ENCODE peak calls at places on chromosomes 11 and 22, in ten cellular contexts. N is uterus; E is PC-3; A is GM23248; O is astrocyte of the cerebellum; V is thoracic aorta; S is naive thymus-derived CD4-positive, alpha-beta T cell; D is sigmoid colon; H is astrocyte of the spinal cord; Z is SK-N-SH. P is an unnamed sample.

GRCh38 chr11:36278531-36279245 is 10.5 kb downstream of the COMMD9 start:
- DNase-seq in H (peak), S (no peak), Z (no peak), E (no peak), A (no peak), N (no peak), D (no peak), V (no peak), O (no peak), P (no peak)

GRCh38 chr22:30169002-30169401 is 77.6 kb downstream of the LIF start:
- DNase-seq in Z (no peak), S (peak), O (no peak), E (no peak), N (no peak), D (no peak), H (no peak), V (no peak), A (no peak), P (no peak)

GRCh38 chr11:45098929-45099328 is 47.5 kb upstream of the PRDM11 start:
- DNase-seq in V (no peak), A (no peak), D (no peak), E (no peak), O (no peak), Z (peak), S (no peak), H (no peak), N (no peak), P (no peak)

GRCh38 chr11:130213979-130214281 is 54.3 kb downstream of the ST14 start:
- DNase-seq in V (no peak), D (no peak), A (no peak), S (no peak), H (no peak), E (no peak), O (no peak), Z (no peak), N (no peak), P (no peak)

GRCh38 chr11:89205378-89205777 is 27.7 kb downstream of the TYR start:
- DNase-seq in Z (no peak), H (no peak), S (no peak), D (no peak), V (no peak), E (peak), N (no peak), O (no peak), A (no peak), P (no peak)

GRCh38 chr11:119322360-119322739 is 5.4 kb upstream of the MCAM start:
- DNase-seq in D (no peak), S (no peak), E (peak), V (no peak), N (peak), Z (no peak), A (no peak), H (no peak), O (no peak), P (no peak)

GRCh38 chr11:123314972-123315371 is 115.1 kb upstream of the GRAMD1B start:
- DNase-seq in Z (no peak), O (no peak), D (no peak), H (no peak), A (no peak), S (no peak), E (no peak), V (no peak), N (no peak), P (no peak)

GRCh38 chr11:13247606-13248320 is 29.8 kb upstream of the BMAL1 start:
- DNase-seq in N (no peak), A (no peak), S (no peak), E (no peak), V (no peak), O (no peak), Z (no peak), H (no peak), D (no peak), P (no peak)

GRCh38 chr11:65906602-65907001 is 6.4 kb upstream of the FOSL1 start:
- DNase-seq in S (no peak), H (no peak), V (no peak), N (no peak), O (no peak), D (no peak), A (peak), Z (no peak), E (peak), P (no peak)

GRCh38 chr22:49992921-49993648 is 19.5 kb downstream of the IL17REL start:
- DNase-seq in Z (peak), E (peak), H (peak), S (no peak), A (peak), D (peak), V (peak), O (no peak), N (no peak), P (no peak)

GRCh38 chr22:23904855-23905254 is 10.7 kb downstream of the MIF start:
- DNase-seq in Z (no peak), A (no peak), N (no peak), S (no peak), V (no peak), E (no peak), H (no peak), O (no peak), D (no peak), P (no peak)

GRCh38 chr11:28822596-28822995 is 714.4 kb downstream of the METTL15 start:
- DNase-seq in A (no peak), H (no peak), E (peak), O (no peak), Z (no peak), V (no peak), D (no peak), N (no peak), S (no peak), P (no peak)

GRCh38 chr11:7600205-7600775 is 73.0 kb downstream of the CYB5R2 start:
- DNase-seq in O (no peak), H (no peak), E (peak), A (peak), N (no peak), Z (no peak), V (no peak), S (no peak), D (peak), P (peak)

GRCh38 chr11:92225563-92226308 is 1.1 kb downstream of the FAT3 start:
- DNase-seq in A (peak), H (peak), S (no peak), O (no peak), E (no peak), V (no peak), N (no peak), Z (peak), D (peak), P (no peak)

GRCh38 chr22:27485842-27486241 is 315.7 kb downstream of the MN1 start:
- DNase-seq in H (no peak), A (no peak), O (no peak), V (no peak), E (no peak), D (no peak), N (no peak), S (no peak), Z (no peak), P (no peak)

GRCh38 chr11:14094481-14095037 is 132.0 kb downstream of the SPON1 start:
- DNase-seq in S (no peak), Z (no peak), O (no peak), E (no peak), V (no peak), N (no peak), H (no peak), A (peak), D (no peak), P (no peak)

GRCh38 chr11:74220376-74220775 is 49.3 kb downstream of the PPME1 start:
- DNase-seq in N (no peak), V (no peak), S (no peak), E (no peak), D (no peak), Z (peak), H (no peak), A (peak), O (no peak), P (no peak)

GRCh38 chr22:50314455-50315288 is 7.2 kb upstream of the PLXNB2 start:
- DNase-seq in V (no peak), O (no peak), N (no peak), D (no peak), H (no peak), E (no peak), A (no peak), Z (peak), S (peak), P (no peak)

GRCh38 chr11:45930951-45931563 is 8.6 kb downstream of the LARGE2 start:
- DNase-seq in A (no peak), E (no peak), H (no peak), D (no peak), O (no peak), V (no peak), Z (no peak), S (no peak), N (no peak), P (no peak)

GRCh38 chr22:20979243-20979809 is 2.8 kb upstream of the LZTR1 start:
- DNase-seq in S (peak), V (no peak), N (peak), D (peak), A (peak), O (no peak), H (peak), Z (peak), E (no peak), P (peak)

GRCh38 chr11:47716692-47717091 is 1.5 kb upstream of the AGBL2 start:
- DNase-seq in Z (no peak), S (no peak), E (no peak), H (no peak), A (no peak), O (no peak), V (no peak), D (no peak), N (no peak), P (no peak)

GRCh38 chr11:40166892-40167291 is 1292.6 kb downstream of the LRRC4C start:
- DNase-seq in Z (no peak), N (no peak), S (no peak), O (no peak), D (no peak), V (no peak), E (peak), H (no peak), A (peak), P (no peak)

GRCh38 chr11:122108192-122108799 is 7.7 kb downstream of the BLID start:
- DNase-seq in A (no peak), E (peak), N (peak), O (no peak), H (peak), Z (no peak), D (no peak), V (no peak), S (no peak), P (no peak)

GRCh38 chr11:59879534-59879933 is 952 bp downstream of the OOSP3 start:
- DNase-seq in V (no peak), H (no peak), O (no peak), S (no peak), E (no peak), N (no peak), Z (no peak), A (no peak), D (no peak), P (no peak)

GRCh38 chr22:38286915-38287669 is 14.3 kb upstream of the TMEM184B start:
- DNase-seq in O (no peak), Z (no peak), V (no peak), D (no peak), S (no peak), E (no peak), A (no peak), H (no peak), N (no peak), P (no peak)

GRCh38 chr22:38291201-38291777 is 18.5 kb upstream of the TMEM184B start:
- DNase-seq in V (no peak), D (no peak), O (no peak), H (no peak), S (no peak), E (no peak), Z (no peak), N (no peak), A (no peak), P (no peak)

GRCh38 chr22:38290347-38290746 is 17.5 kb upstream of the TMEM184B start:
- DNase-seq in V (no peak), O (no peak), E (no peak), H (no peak), S (no peak), Z (no peak), D (no peak), A (no peak), N (no peak), P (no peak)

GRCh38 chr22:38292694-38293093 is 19.9 kb upstream of the TMEM184B start:
- DNase-seq in A (no peak), D (no peak), N (no peak), V (no peak), S (no peak), Z (no peak), H (no peak), O (no peak), E (no peak), P (no peak)

DNA sequence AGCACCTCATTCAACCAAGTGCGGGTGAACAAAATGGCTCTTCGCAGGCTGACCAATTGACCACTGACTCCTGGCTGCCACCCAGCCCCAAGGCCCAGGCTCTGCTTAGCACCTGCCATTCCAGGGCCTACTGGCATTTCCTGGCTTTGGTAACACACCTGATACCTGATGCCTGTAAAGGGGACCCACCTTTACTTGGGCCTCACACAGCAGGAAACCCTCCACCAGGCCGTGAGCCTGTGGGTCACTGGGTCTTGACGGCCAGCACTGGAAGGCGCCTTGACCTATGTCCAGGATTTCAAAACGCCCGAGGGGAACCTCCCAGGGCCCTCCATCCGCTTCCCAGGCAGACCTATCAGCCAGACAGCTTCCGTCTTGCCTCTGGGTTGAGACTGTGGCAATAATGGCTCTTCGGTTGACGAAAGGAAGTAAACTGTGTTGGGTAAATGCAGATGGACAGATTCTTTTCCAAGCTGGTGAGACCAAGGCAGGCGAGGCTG is 16.8 kb upstream of the TMEM184B start:
- DNase-seq in Z (no peak), H (no peak), O (no peak), E (no peak), V (no peak), A (no peak), N (no peak), S (no peak), D (no peak), P (no peak)
- H3K4me3 ChIP-seq in Z (no peak), H (no peak), O (no peak), E (no peak), V (no peak), A (no peak), N (no peak), S (no peak), D (no peak), P (no peak)

DNA sequence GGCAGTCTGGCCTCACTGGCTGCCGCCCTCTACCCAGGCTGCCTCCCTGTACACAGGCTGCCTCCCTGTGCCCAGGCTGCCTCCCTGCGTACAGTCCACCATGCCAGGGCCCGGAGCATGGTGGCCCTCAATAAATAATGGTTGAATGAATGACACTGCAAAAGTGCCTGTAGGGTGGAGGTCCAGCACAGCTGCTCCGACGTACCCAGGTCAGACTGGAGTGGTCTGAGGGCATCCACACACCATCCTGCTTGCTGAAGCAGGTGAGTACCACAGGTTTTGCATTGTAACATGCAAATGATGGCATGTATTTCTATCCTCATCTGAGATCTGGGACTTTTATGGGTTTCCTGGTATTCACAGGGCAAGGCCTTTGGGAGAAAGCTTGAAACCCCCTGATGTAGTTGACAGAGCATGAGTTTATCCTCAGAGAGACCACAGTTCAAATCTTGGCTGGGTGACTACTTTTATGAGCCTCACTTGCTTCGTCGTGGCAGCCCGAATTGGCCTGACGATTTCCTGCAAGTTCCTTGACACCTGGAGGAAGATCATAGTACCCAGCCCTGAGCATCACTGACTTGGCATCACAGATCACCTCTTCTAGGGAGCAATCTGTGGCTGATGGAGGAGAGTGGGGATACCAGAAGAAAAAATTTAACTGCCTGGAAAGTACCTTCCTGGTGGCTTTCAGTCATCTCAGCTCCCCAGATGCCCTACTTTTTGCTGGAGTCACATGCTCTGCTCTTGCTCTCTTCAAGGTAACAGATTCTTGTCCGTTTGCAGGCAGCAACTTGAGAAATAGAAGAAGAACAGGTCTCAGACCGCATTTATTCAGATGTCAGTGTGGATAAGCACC is 16.0 kb upstream of the CYB5R3 start:
- DNase-seq in D (no peak), E (no peak), N (no peak), V (no peak), H (no peak), Z (no peak), O (no peak), S (no peak), A (no peak), P (no peak)
- H3K4me3 ChIP-seq in D (no peak), E (no peak), N (no peak), V (no peak), H (no peak), Z (no peak), O (no peak), S (no peak), A (no peak), P (no peak)

DNA sequence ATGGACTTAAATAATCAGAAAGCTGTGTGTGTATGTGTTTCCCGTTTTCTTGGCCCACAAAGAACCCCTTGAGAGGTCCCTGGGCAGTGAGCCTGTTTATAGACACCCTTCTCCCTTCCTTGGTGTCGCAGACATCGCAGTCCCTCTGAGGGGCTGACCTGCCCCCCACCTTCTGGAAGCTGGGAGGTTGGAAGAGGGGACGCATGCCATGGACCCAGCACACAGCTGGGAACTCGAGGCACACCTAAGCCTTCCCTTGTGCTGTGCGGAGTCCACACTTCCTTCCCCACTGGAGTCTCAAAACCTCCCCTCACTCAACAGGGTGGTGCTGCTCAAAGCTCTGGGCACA is 514 bp upstream of the APOBEC3B start:
- DNase-seq in H (peak), N (no peak), Z (no peak), V (no peak), A (no peak), O (no peak), D (no peak), E (no peak), S (no peak), P (no peak)
- H3K4me3 ChIP-seq in H (no peak), N (peak), Z (no peak), V (peak), A (peak), O (no peak), D (no peak), E (peak), S (no peak), P (no peak)

GRCh38 chr22:47370448-47371262 is 608.2 kb downstream of the TBC1D22A start:
- DNase-seq in S (no peak), Z (peak), N (no peak), O (no peak), A (no peak), D (no peak), H (no peak), E (peak), V (no peak), P (no peak)
- H3K4me3 ChIP-seq in S (no peak), Z (no peak), N (no peak), O (no peak), A (no peak), D (no peak), H (no peak), E (no peak), V (no peak), P (no peak)

DNA sequence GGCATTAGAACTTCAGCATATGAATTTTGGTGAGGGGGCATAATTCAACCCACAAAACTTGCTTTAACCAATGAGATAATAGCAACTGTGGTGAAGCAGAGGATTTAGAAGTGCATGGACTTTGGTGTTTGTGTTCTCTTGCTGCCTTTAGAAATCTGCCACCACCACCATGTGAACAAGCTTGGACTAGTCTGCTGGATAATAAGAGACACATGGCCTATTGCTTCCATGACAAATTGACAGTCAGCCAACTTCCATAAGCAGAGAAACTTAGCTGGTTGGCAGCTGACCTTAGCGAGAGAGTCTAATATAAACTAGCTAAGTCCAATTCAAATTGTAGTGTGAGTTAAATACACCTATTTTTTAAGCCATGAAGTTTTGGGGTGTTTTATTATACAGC is 482.1 kb upstream of the ANO5 start:
- DNase-seq in O (no peak), A (no peak), S (no peak), H (no peak), V (no peak), Z (peak), D (no peak), N (no peak), E (no peak), P (no peak)
- H3K4me3 ChIP-seq in O (no peak), A (no peak), S (no peak), H (no peak), V (no peak), Z (no peak), D (no peak), N (no peak), E (no peak), P (no peak)

DNA sequence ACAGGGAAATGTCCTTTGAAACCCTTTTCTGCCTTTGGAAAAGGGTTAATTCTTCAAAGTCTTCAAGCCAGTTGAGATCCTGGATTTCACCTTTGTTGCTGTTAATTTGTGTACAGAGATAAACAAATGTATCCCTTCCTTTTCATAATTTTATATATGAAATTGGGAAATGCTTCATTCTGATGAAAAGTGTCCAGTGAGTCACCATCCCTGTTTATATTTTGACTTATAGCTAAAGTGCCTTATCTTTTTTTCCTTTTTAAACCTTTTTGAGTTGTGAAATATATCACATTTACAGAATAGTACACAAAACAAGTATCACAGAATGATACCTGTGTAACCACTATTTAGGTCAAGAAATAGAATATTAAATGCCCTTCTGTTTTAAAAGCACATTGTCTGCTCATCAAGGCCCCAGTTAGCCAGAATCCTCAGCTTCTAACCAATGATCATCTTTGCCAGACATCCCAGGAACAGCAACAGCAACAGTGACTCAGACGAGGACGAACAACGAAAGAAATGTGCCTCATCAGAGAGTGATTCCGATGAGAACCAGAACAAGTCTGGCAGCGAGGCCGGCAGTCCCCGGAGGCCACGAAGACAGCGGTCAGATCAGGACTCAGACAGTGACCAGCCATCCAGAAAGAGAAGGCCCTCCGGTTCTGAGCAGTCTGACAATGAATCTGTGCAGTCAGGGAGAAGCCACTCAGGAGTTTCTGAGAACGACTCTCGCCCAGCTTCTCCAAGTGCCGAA is 27.3 kb downstream of the CTR9 start:
- DNase-seq in N (peak), O (peak), S (no peak), D (peak), A (peak), E (no peak), H (peak), Z (peak), V (no peak), P (peak)
- H3K4me3 ChIP-seq in N (no peak), O (no peak), S (no peak), D (no peak), A (peak), E (no peak), H (no peak), Z (no peak), V (no peak), P (no peak)

GRCh38 chr11:69644962-69645675 is 4.2 kb downstream of the CCND1 start:
- DNase-seq in O (no peak), D (peak), S (no peak), H (no peak), A (peak), N (no peak), V (no peak), Z (peak), E (peak), P (no peak)
- H3K4me3 ChIP-seq in O (no peak), D (no peak), S (no peak), H (no peak), A (peak), N (no peak), V (no peak), Z (peak), E (peak), P (peak)

P was measured in skeletal muscle cell.